ENCODE peak calls at places on chromosomes 1 and 21, in eight cellular contexts. C is Right ventricle myocardium superior, N is iPS-NIHi11, B is CMK, Z is NCI-H2029, Y is glutamatergic neuron, F is AG10803, W is amygdala. L is an unnamed sample.

GRCh38 chr1:206472454-206472853 is 2.2 kb downstream of the IKBKE start:
- DNase-seq in C (peak), N (peak), B (peak), Z (no peak), Y (no peak), F (peak), W (peak), L (peak)

GRCh38 chr1:154847891-154848290 is 22.2 kb downstream of the KCNN3 start:
- DNase-seq in C (peak), N (no peak), B (no peak), Z (peak), Y (no peak), F (peak), W (peak), L (peak)

GRCh38 chr1:22234631-22235030 is 91.7 kb upstream of the WNT4 start:
- DNase-seq in C (peak), N (no peak), B (no peak), Z (no peak), Y (no peak), F (no peak), W (no peak), L (no peak)

GRCh38 chr1:55870076-55870475 is 654.9 kb upstream of the USP24 start:
- DNase-seq in C (no peak), N (no peak), B (no peak), Z (no peak), Y (no peak), F (peak), W (no peak), L (no peak)

GRCh38 chr1:151858886-151859665 is 5.6 kb upstream of the THEM5 start:
- DNase-seq in C (no peak), N (no peak), B (no peak), Z (no peak), Y (no peak), F (no peak), W (no peak), L (no peak)

GRCh38 chr1:59085101-59085500 is 211.8 kb upstream of the FGGY start:
- DNase-seq in C (no peak), N (no peak), B (no peak), Z (no peak), Y (no peak), F (no peak), W (no peak), L (no peak)

GRCh38 chr1:104156804-104157203 is 407.1 kb downstream of the AMY1C start:
- DNase-seq in C (no peak), N (no peak), B (no peak), Z (no peak), Y (no peak), F (no peak), W (no peak), L (no peak)

GRCh38 chr1:93818570-93818959 is 60.4 kb downstream of the DNTTIP2 start:
- DNase-seq in C (no peak), N (no peak), B (no peak), Z (no peak), Y (no peak), F (no peak), W (no peak), L (no peak)

GRCh38 chr1:26276432-26276838 is 3.5 kb upstream of the SH3BGRL3 start:
- DNase-seq in C (peak), N (no peak), B (no peak), Z (no peak), Y (no peak), F (no peak), W (no peak), L (no peak)

GRCh38 chr1:22275626-22276395 is 132.9 kb upstream of the WNT4 start:
- DNase-seq in C (peak), N (peak), B (peak), Z (peak), Y (peak), F (peak), W (peak), L (peak)

GRCh38 chr21:43832158-43832550 is 32.9 kb upstream of the AGPAT3 start:
- DNase-seq in C (no peak), N (peak), B (no peak), Z (no peak), Y (no peak), F (no peak), W (no peak), L (no peak)

GRCh38 chr1:181504294-181505115 is 21.2 kb downstream of the CACNA1E start:
- DNase-seq in C (no peak), N (peak), B (peak), Z (no peak), Y (peak), F (peak), W (no peak), L (peak)

GRCh38 chr1:179709841-179710329 is 33.2 kb upstream of the FAM163A start:
- DNase-seq in C (peak), N (no peak), B (no peak), Z (no peak), Y (no peak), F (peak), W (no peak), L (peak)

GRCh38 chr21:39314155-39315027 is 959 bp upstream of the BRWD1 start:
- DNase-seq in C (peak), N (peak), B (no peak), Z (peak), Y (no peak), F (peak), W (peak), L (peak)

GRCh38 chr1:219040291-219040690 is 133.4 kb upstream of the LYPLAL1 start:
- DNase-seq in C (no peak), N (no peak), B (no peak), Z (no peak), Y (no peak), F (no peak), W (no peak), L (no peak)

GRCh38 chr1:51336004-51336403 is 5.6 kb upstream of the TTC39A start:
- DNase-seq in C (no peak), N (no peak), B (no peak), Z (no peak), Y (no peak), F (no peak), W (no peak), L (no peak)

GRCh38 chr1:237098517-237098916 is 56.5 kb downstream of the RYR2 start:
- DNase-seq in C (no peak), N (no peak), B (no peak), Z (no peak), Y (no peak), F (no peak), W (no peak), L (no peak)

GRCh38 chr1:92848201-92848600 is 16.4 kb downstream of the RPL5 start:
- DNase-seq in C (no peak), N (no peak), B (no peak), Z (no peak), Y (no peak), F (no peak), W (no peak), L (no peak)

GRCh38 chr1:223011230-223011856 is 131.7 kb downstream of the TLR5 start:
- DNase-seq in C (no peak), N (no peak), B (no peak), Z (no peak), Y (no peak), F (no peak), W (no peak), L (no peak)

GRCh38 chr1:3539707-3540425 is 71.4 kb downstream of the MEGF6 start:
- DNase-seq in C (no peak), N (no peak), B (no peak), Z (no peak), Y (no peak), F (peak), W (peak), L (no peak)

GRCh38 chr1:27058976-27059688 is 46.5 kb upstream of the TENT5B start:
- DNase-seq in C (no peak), N (peak), B (no peak), Z (no peak), Y (peak), F (no peak), W (no peak), L (no peak)

GRCh38 chr1:115303364-115303763 is 34.7 kb downstream of the NGF start:
- DNase-seq in C (no peak), N (no peak), B (no peak), Z (no peak), Y (no peak), F (no peak), W (no peak), L (no peak)

GRCh38 chr1:101613549-101613948 is 376.7 kb downstream of the S1PR1 start:
- DNase-seq in C (no peak), N (no peak), B (no peak), Z (no peak), Y (no peak), F (no peak), W (no peak), L (peak)

GRCh38 chr1:235923466-235924008 is 56.8 kb upstream of the LYST start:
- DNase-seq in C (no peak), N (no peak), B (no peak), Z (peak), Y (no peak), F (no peak), W (no peak), L (no peak)

GRCh38 chr1:112507336-112507735 is 1.4 kb upstream of the WNT2B start:
- DNase-seq in C (no peak), N (no peak), B (no peak), Z (no peak), Y (no peak), F (no peak), W (no peak), L (no peak)

GRCh38 chr1:203038891-203039608 is 12.8 kb downstream of the PPFIA4 start:
- DNase-seq in C (peak), N (peak), B (no peak), Z (peak), Y (peak), F (peak), W (peak), L (peak)

GRCh38 chr1:226397011-226397926 is 10.6 kb downstream of the PARP1 start:
- DNase-seq in C (no peak), N (no peak), B (no peak), Z (no peak), Y (no peak), F (no peak), W (no peak), L (no peak)

GRCh38 chr1:160400284-160400645 is at the start of gene VANGL2:
- DNase-seq in C (peak), N (peak), B (no peak), Z (no peak), Y (peak), F (no peak), W (peak), L (peak)

L was measured in A673.